ENCODE peak calls at places on chromosomes 5 and 9, in seven cellular contexts. J is HepG2, I is OCI-LY7, D is H9, Q is GM23338, V is IMR-90, W is PC-3. M is an unnamed sample. For H4K20me1, the result is how much of the 10 kb centered on the place peaks cover.

GRCh38 chr5:102216559-102217157 is 79.4 kb downstream of the SLCO4C1 start:
- DNase-seq in J (peak), I (no peak), D (no peak), Q (peak), V (no peak), W (no peak), M (no peak)

GRCh38 chr9:20760246-20760901 is 76.3 kb downstream of the FOCAD start:
- DNase-seq in J (no peak), I (no peak), D (no peak), Q (no peak), V (no peak), W (no peak), M (no peak)

GRCh38 chr9:132183134-132183533 is 21.3 kb downstream of the NTNG2 start:
- DNase-seq in J (no peak), I (no peak), D (no peak), Q (no peak), V (no peak), W (no peak), M (no peak)

GRCh38 chr5:39775058-39775457 is 350.3 kb upstream of the DAB2 start:
- DNase-seq in J (no peak), I (no peak), D (no peak), Q (no peak), V (peak), W (peak), M (no peak)

GRCh38 chr9:90953200-90953599 is 151.6 kb downstream of the SYK start:
- DNase-seq in J (no peak), I (no peak), D (no peak), Q (peak), V (no peak), W (peak), M (no peak)

GRCh38 chr5:147659166-147659929 is 123.2 kb downstream of the JAKMIP2 start:
- DNase-seq in J (peak), I (no peak), D (no peak), Q (no peak), V (no peak), W (no peak), M (no peak)

GRCh38 chr9:96441798-96442445 is 8.0 kb upstream of the HABP4 start:
- DNase-seq in J (peak), I (peak), D (no peak), Q (peak), V (peak), W (peak), M (no peak)

GRCh38 chr9:113992994-113993393 is 85.1 kb downstream of the AMBP start:
- DNase-seq in J (no peak), I (no peak), D (no peak), Q (no peak), V (no peak), W (no peak), M (no peak)

GRCh38 chr5:74866653-74867162 is 521 bp upstream of the FAM169A start:
- DNase-seq in J (peak), I (no peak), D (peak), Q (peak), V (no peak), W (no peak), M (peak)

GRCh38 chr9:35521708-35522107 is 31.8 kb downstream of the RUSC2 start:
- DNase-seq in J (no peak), I (no peak), D (no peak), Q (no peak), V (peak), W (no peak), M (no peak)

GRCh38 chr5:29150840-29151239 is 2042.6 kb upstream of the CDH6 start:
- DNase-seq in J (no peak), I (no peak), D (peak), Q (peak), V (no peak), W (no peak), M (no peak)

GRCh38 chr5:156096259-156096658 is 230.7 kb upstream of the SGCD start:
- DNase-seq in J (no peak), I (no peak), D (no peak), Q (no peak), V (peak), W (no peak), M (no peak)

GRCh38 chr9:129823163-129823933 is 588 bp downstream of the TOR1A start:
- DNase-seq in J (no peak), I (peak), D (peak), Q (peak), V (peak), W (peak), M (peak)

GRCh38 chr5:102959055-102959454 is 160.9 kb downstream of the GIN1 start:
- DNase-seq in J (no peak), I (no peak), D (no peak), Q (no peak), V (peak), W (peak), M (no peak)

GRCh38 chr5:10364186-10364689 is 10.7 kb downstream of the MARCHF6 start:
- DNase-seq in J (peak), I (peak), D (no peak), Q (peak), V (no peak), W (peak), M (no peak)

GRCh38 chr9:125269014-125269397 is 7.4 kb downstream of the GAPVD1 start:
- DNase-seq in J (no peak), I (no peak), D (no peak), Q (no peak), V (no peak), W (no peak), M (no peak)
- H4K20me1 ChIP-seq in J (under half), I (under half), D (under half), Q (under half), V (under half), W (under half), M (under half)

DNA sequence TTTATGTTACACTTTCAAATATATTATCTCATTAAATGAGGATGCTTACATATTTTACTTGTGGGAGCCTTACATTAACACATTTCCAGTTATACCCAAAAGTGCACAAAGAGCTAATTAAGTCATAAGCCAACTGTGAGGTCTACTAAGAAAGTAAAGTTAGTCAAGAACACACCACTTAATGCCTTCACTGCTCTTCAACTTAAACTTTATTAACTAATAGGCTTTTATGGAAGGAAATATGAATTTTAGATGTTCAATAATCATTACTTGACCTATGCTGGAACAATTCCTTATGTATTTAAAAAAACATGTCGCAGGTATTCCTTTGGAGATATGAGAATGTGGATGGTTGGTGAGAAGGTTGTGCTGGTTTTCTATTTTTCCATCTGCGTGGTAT is 3.4 kb downstream of the ST8SIA4 start:
- DNase-seq in J (no peak), I (no peak), D (no peak), Q (no peak), V (no peak), W (no peak), M (no peak)
- H2AFZ ChIP-seq in J (no peak), I (peak), D (peak), Q (peak), V (no peak), W (peak), M (no peak)

GRCh38 chr9:72356019-72356653 is 8.9 kb downstream of the ZFAND5 start:
- DNase-seq in J (no peak), I (no peak), D (no peak), Q (no peak), V (no peak), W (no peak), M (no peak)
- H4K20me1 ChIP-seq in J (under half), I (under half), D (under half), Q (half or more), V (half or more), W (half or more), M (half or more)

GRCh38 chr9:99433095-99433494 is 211.0 kb downstream of the SEC61B start:
- DNase-seq in J (peak), I (no peak), D (no peak), Q (no peak), V (no peak), W (no peak), M (no peak)
- H2AFZ ChIP-seq in J (no peak), I (no peak), D (no peak), Q (no peak), V (no peak), W (no peak), M (no peak)